ENCODE peak calls at places on chromosome 16, in nine cellular contexts. X, D, K, Q, C, M, T, A and F are unnamed samples.

GRCh38 chr16:85583491-85584181 is 29.5 kb upstream of the GSE1 start:
- DNase-seq in M (no peak), C (no peak), A (no peak), Q (no peak), K (no peak), T (no peak), D (peak), X (no peak), F (peak)

GRCh38 chr16:28946681-28947080 is 4.1 kb upstream of the NFATC2IP start:
- DNase-seq in Q (no peak), K (no peak), T (no peak), C (no peak), M (no peak), D (no peak), A (no peak), X (no peak), F (no peak)

GRCh38 chr16:85302018-85302847 is 190.0 kb upstream of the CIBAR2 start:
- DNase-seq in T (peak), A (no peak), M (no peak), D (peak), Q (no peak), C (no peak), K (no peak), X (no peak), F (no peak)

GRCh38 chr16:74607967-74608356 is 1.0 kb upstream of the GLG1 start:
- DNase-seq in D (peak), T (no peak), C (peak), X (no peak), A (no peak), K (no peak), Q (no peak), M (no peak), F (no peak)

GRCh38 chr16:24851700-24852099 is 5.9 kb downstream of the SLC5A11 start:
- DNase-seq in A (no peak), D (peak), M (no peak), C (no peak), T (no peak), X (no peak), Q (no peak), K (no peak), F (no peak)

GRCh38 chr16:21713549-21714368 is 50.0 kb downstream of the OTOA start:
- DNase-seq in X (no peak), Q (no peak), D (no peak), A (no peak), T (no peak), M (no peak), C (no peak), K (no peak), F (no peak)

GRCh38 chr16:1331712-1332617 is 1.5 kb upstream of the BAIAP3 start:
- DNase-seq in K (peak), M (no peak), A (peak), D (no peak), C (no peak), Q (peak), X (peak), T (peak), F (no peak)

GRCh38 chr16:27246439-27246838 is 22.1 kb downstream of the NSMCE1 start:
- DNase-seq in Q (no peak), A (no peak), D (no peak), X (no peak), M (no peak), C (no peak), K (no peak), T (no peak), F (no peak)

GRCh38 chr16:25707982-25708583 is 16.3 kb downstream of the HS3ST4 start:
- DNase-seq in X (peak), D (no peak), Q (no peak), C (peak), T (no peak), K (no peak), A (no peak), M (no peak), F (no peak)

GRCh38 chr16:74169687-74170522 is 126.7 kb upstream of the PSMD7 start:
- DNase-seq in D (peak), C (no peak), T (no peak), K (no peak), A (no peak), Q (no peak), X (peak), M (no peak), F (no peak)